ENCODE peak calls at places on chromosomes 5 and 9, in four cellular contexts. One of them, this sample, is unnamed.

GRCh38 chr5:1860021-1860610 is 22.6 kb downstream of the IRX4 start:
- DNase-seq in OCI-LY7: no peak
- DNase-seq in hepatocyte: no peak
- DNase-seq in H1: no peak
- DNase-seq in this sample: no peak

GRCh38 chr9:115234094-115234493 is 116.1 kb upstream of the TNC start:
- DNase-seq in OCI-LY7: no peak
- DNase-seq in hepatocyte: peak; percentile 19
- DNase-seq in H1: no peak
- DNase-seq in this sample: no peak

GRCh38 chr9:129002989-129003388 is 25.1 kb downstream of the SH3GLB2 start:
- DNase-seq in OCI-LY7: no peak
- DNase-seq in hepatocyte: no peak
- DNase-seq in H1: no peak
- DNase-seq in this sample: no peak

GRCh38 chr5:39100851-39101396 is 26.7 kb upstream of the RICTOR start:
- DNase-seq in OCI-LY7: no peak
- DNase-seq in hepatocyte: no peak
- DNase-seq in H1: no peak
- DNase-seq in this sample: no peak

GRCh38 chr5:75509956-75510355 is 1.5 kb downstream of the CERT1 start:
- DNase-seq in OCI-LY7: no peak
- DNase-seq in hepatocyte: peak; percentile 43
- DNase-seq in H1: no peak
- DNase-seq in this sample: no peak

GRCh38 chr5:63053019-63053638 is 474.5 kb downstream of the LRRC70 start:
- DNase-seq in OCI-LY7: no peak
- DNase-seq in hepatocyte: peak; percentile 39
- DNase-seq in H1: no peak
- DNase-seq in this sample: no peak

GRCh38 chr5:146427619-146427997 is 19.5 kb upstream of the TCERG1 start:
- DNase-seq in OCI-LY7: no peak
- DNase-seq in hepatocyte: no peak
- DNase-seq in H1: no peak
- DNase-seq in this sample: no peak

GRCh38 chr5:407801-408268 is 35.1 kb upstream of the EXOC3 start:
- DNase-seq in OCI-LY7: no peak
- DNase-seq in hepatocyte: no peak
- DNase-seq in H1: no peak
- DNase-seq in this sample: no peak

GRCh38 chr9:120935383-120935857 is 8.8 kb upstream of the TRAF1 start:
- DNase-seq in OCI-LY7: peak; percentile 44
- DNase-seq in hepatocyte: peak; percentile 88
- DNase-seq in H1: no peak
- DNase-seq in this sample: no peak

GRCh38 chr5:151218177-151218576 is 5.7 kb downstream of the CCDC69 start:
- DNase-seq in OCI-LY7: no peak
- DNase-seq in hepatocyte: no peak
- DNase-seq in H1: no peak
- DNase-seq in this sample: no peak

GRCh38 chr5:96997265-96997859 is 61.5 kb downstream of the LNPEP start:
- DNase-seq in OCI-LY7: peak; percentile 70
- DNase-seq in hepatocyte: peak; percentile 65
- DNase-seq in H1: no peak
- DNase-seq in this sample: no peak

GRCh38 chr5:173333900-173334685 is 5.9 kb upstream of the STC2 start:
- DNase-seq in OCI-LY7: no peak
- DNase-seq in hepatocyte: no peak
- DNase-seq in H1: no peak
- DNase-seq in this sample: no peak

GRCh38 chr9:135399000-135399649 is 80.5 kb upstream of the PPP1R26 start:
- DNase-seq in OCI-LY7: no peak
- DNase-seq in hepatocyte: no peak
- DNase-seq in H1: no peak
- DNase-seq in this sample: no peak

GRCh38 chr5:83077662-83078261 is 415 bp downstream of the XRCC4 start:
- DNase-seq in OCI-LY7: peak; percentile 24
- DNase-seq in hepatocyte: peak; percentile 15
- DNase-seq in H1: no peak
- DNase-seq in this sample: peak; percentile 22

GRCh38 chr9:80951675-80952074 is 737.7 kb downstream of the TLE1 start:
- DNase-seq in OCI-LY7: no peak
- DNase-seq in hepatocyte: no peak
- DNase-seq in H1: no peak
- DNase-seq in this sample: no peak

GRCh38 chr9:130483281-130483949 is 38.7 kb downstream of the ASS1 start:
- DNase-seq in OCI-LY7: no peak
- DNase-seq in hepatocyte: no peak
- DNase-seq in H1: no peak
- DNase-seq in this sample: no peak

GRCh38 chr5:32233696-32234447 is 59.8 kb upstream of the GOLPH3 start:
- DNase-seq in OCI-LY7: no peak
- DNase-seq in hepatocyte: peak; percentile 49
- DNase-seq in H1: no peak
- DNase-seq in this sample: no peak

GRCh38 chr9:122090981-122091380 is 2.1 kb downstream of the TTLL11 start:
- DNase-seq in OCI-LY7: no peak
- DNase-seq in hepatocyte: no peak
- DNase-seq in H1: no peak
- DNase-seq in this sample: no peak

GRCh38 chr5:177225798-177226197 is 77.7 kb downstream of the RAB24 start:
- DNase-seq in OCI-LY7: no peak
- DNase-seq in hepatocyte: no peak
- DNase-seq in H1: no peak
- DNase-seq in this sample: no peak

GRCh38 chr5:757931-758697 is 26.4 kb downstream of the ZDHHC11B start:
- DNase-seq in OCI-LY7: no peak
- DNase-seq in hepatocyte: peak; percentile 68
- DNase-seq in H1: no peak
- DNase-seq in this sample: no peak

GRCh38 chr5:103211858-103212500 is 46.6 kb upstream of the MACIR start:
- DNase-seq in OCI-LY7: no peak
- DNase-seq in hepatocyte: no peak
- DNase-seq in H1: no peak
- DNase-seq in this sample: no peak

GRCh38 chr9:4750021-4750673 is 9.1 kb upstream of the AK3 start:
- DNase-seq in OCI-LY7: peak; percentile 61
- DNase-seq in hepatocyte: peak; percentile 58
- DNase-seq in H1: no peak
- DNase-seq in this sample: no peak

GRCh38 chr5:134902071-134902801 is 2.7 kb upstream of the PCBD2 start:
- DNase-seq in OCI-LY7: peak; percentile 82
- DNase-seq in hepatocyte: no peak
- DNase-seq in H1: no peak
- DNase-seq in this sample: no peak

GRCh38 chr5:174482549-174482948 is 241.8 kb upstream of the MSX2 start:
- DNase-seq in OCI-LY7: no peak
- DNase-seq in hepatocyte: no peak
- DNase-seq in H1: no peak
- DNase-seq in this sample: no peak

GRCh38 chr9:93862877-93863545 is 92.1 kb downstream of the BARX1 start:
- DNase-seq in OCI-LY7: no peak
- DNase-seq in hepatocyte: no peak
- DNase-seq in H1: no peak
- DNase-seq in this sample: no peak
- H3K36me3 ChIP-seq in OCI-LY7: no peaks in the 10 kb centered on the region
- H3K36me3 ChIP-seq in hepatocyte: no peaks in the 10 kb centered on the region
- H3K36me3 ChIP-seq in H1: no peaks in the 10 kb centered on the region
- H3K36me3 ChIP-seq in this sample: no peaks in the 10 kb centered on the region

GRCh38 chr5:54272746-54273145 is 37.6 kb downstream of the ARL15 start:
- DNase-seq in OCI-LY7: no peak
- DNase-seq in hepatocyte: no peak
- DNase-seq in H1: no peak
- DNase-seq in this sample: no peak
- H3K27ac ChIP-seq in OCI-LY7: no peak overlapping the region
- H3K27ac ChIP-seq in hepatocyte: no peak overlapping the region
- H3K27ac ChIP-seq in H1: no peak overlapping the region
- H3K27ac ChIP-seq in this sample: no peak overlapping the region

DNA sequence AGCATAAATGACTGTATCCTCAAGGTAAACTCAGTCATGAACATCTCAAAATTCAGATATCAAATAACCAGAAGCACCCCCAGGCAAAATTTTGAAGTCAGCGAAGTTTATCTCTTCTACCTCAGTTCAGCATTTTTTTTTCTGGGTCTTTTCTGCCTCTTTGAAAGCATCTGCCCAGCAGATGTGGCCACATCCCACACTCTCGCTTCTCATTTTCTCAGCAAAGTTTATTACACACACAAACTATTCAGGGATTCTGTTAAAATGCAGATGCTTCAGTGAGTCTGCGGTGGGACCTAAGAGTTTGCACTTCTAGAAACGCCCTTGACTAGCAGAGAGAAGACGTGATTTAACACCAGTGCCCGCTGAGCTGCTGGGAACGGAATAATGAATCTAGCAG is 19.4 kb downstream of the RASEF start:
- DNase-seq in OCI-LY7: no peak
- DNase-seq in hepatocyte: no peak
- DNase-seq in H1: no peak
- DNase-seq in this sample: no peak
- H3K36me3 ChIP-seq in OCI-LY7: no peaks in the 10 kb centered on the region
- H3K36me3 ChIP-seq in hepatocyte: no peaks in the 10 kb centered on the region
- H3K36me3 ChIP-seq in H1: no peaks in the 10 kb centered on the region
- H3K36me3 ChIP-seq in this sample: no peaks in the 10 kb centered on the region

DNA sequence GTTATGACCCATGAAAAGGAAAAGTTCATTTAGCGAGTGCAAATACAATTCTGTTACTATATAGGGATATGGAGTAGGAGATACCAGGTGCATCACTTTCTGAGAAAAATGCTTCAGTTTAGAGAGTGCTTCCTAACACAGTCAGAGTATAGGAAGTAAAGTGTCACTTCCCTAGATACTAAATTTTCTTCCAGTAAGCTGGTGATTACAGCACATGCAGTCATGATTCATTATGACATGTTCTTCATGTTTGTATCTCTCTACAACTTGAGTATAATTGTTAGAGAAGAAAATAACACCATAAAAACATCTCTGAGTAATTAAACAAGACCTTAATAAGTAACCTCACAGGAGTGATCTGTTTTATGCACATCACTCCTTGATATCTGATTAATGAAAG is 836.9 kb downstream of the DNAH5 start:
- DNase-seq in OCI-LY7: no peak
- DNase-seq in hepatocyte: no peak
- DNase-seq in H1: no peak
- DNase-seq in this sample: no peak
- H3K27ac ChIP-seq in OCI-LY7: no peak overlapping the region
- H3K27ac ChIP-seq in hepatocyte: no peak overlapping the region
- H3K27ac ChIP-seq in H1: no peak overlapping the region
- H3K27ac ChIP-seq in this sample: no peak overlapping the region

This sample was measured in iPS DF 6.9.